ENCODE peak calls at places on chromosomes 13 and 19, in five cellular contexts. W is NCI-H1092 treated with DMSO at 0.1 percent for 48 hours, G is T1000, X is HCT116, B is astrocyte of the spinal cord. Y is an unnamed sample.
A peak's percentile ranks its signal among the peaks of the same experiment; 100 is the strongest.

GRCh38 chr19:7004313-7004931 is 16.8 kb downstream of the MBD3L2B start:
- DNase-seq in B (peak; percentile 36), X (peak; percentile 34), G (no peak), W (no peak), Y (no peak)

GRCh38 chr19:51398096-51398704 is 7.8 kb upstream of the C19orf84 start:
- DNase-seq in W (peak; percentile 9), B (no peak), G (no peak), X (no peak), Y (no peak)

GRCh38 chr13:80084086-80084676 is 256.7 kb downstream of the SPRY2 start:
- DNase-seq in X (no peak), G (no peak), W (peak; percentile 26), B (peak; percentile 95), Y (no peak)

GRCh38 chr13:21733475-21734311 is 62.8 kb downstream of the FGF9 start:
- DNase-seq in W (no peak), G (no peak), B (no peak), X (no peak), Y (no peak)

GRCh38 chr13:76677047-76677446 is 209.2 kb downstream of the KCTD12 start:
- DNase-seq in X (no peak), G (no peak), W (peak; percentile 15), B (peak; percentile 82), Y (no peak)

GRCh38 chr13:80524447-80525215 is 183.7 kb upstream of the SPRY2 start:
- DNase-seq in W (no peak), G (no peak), X (peak; percentile 15), B (peak; percentile 50), Y (no peak)

GRCh38 chr19:12217332-12217731 is 54.4 kb downstream of the ZNF136 start:
- DNase-seq in X (no peak), G (no peak), W (no peak), B (no peak), Y (no peak)

GRCh38 chr13:94710881-94711560 is 1.3 kb downstream of the SOX21 start:
- DNase-seq in G (no peak), W (peak; percentile 84), X (no peak), B (peak; percentile 11), Y (peak; percentile 50)

GRCh38 chr19:37909661-37910199 is 2.7 kb downstream of the SIPA1L3 start:
- DNase-seq in G (no peak), B (no peak), X (no peak), W (no peak), Y (no peak)

GRCh38 chr13:79393564-79394249 is 12.3 kb downstream of the RBM26 start:
- DNase-seq in X (no peak), W (no peak), G (no peak), B (no peak), Y (no peak)

GRCh38 chr19:35266904-35267817 is 1.6 kb upstream of the USF2 start:
- DNase-seq in X (no peak), B (no peak), G (peak; percentile 20), W (no peak), Y (no peak)

GRCh38 chr19:2503521-2504109 is 27.7 kb downstream of the GADD45B start:
- DNase-seq in B (peak; percentile 76), W (no peak), X (peak; percentile 88), G (no peak), Y (no peak)

GRCh38 chr19:50486823-50487515 is 10.3 kb upstream of the GARIN5A start:
- DNase-seq in W (no peak), X (peak; percentile 80), G (no peak), B (peak; percentile 39), Y (no peak)

GRCh38 chr13:113945857-113946408 is 27.9 kb downstream of the C13orf46 start:
- DNase-seq in W (no peak), B (no peak), X (no peak), G (no peak), Y (no peak)

GRCh38 chr19:51327066-51327985 is 14.6 kb downstream of the VSIG10L start:
- DNase-seq in G (no peak), B (no peak), W (no peak), X (no peak), Y (no peak)

GRCh38 chr19:55253842-55254624 is 4.8 kb downstream of the PPP6R1 start:
- DNase-seq in G (no peak), W (peak; percentile 11), X (no peak), B (no peak), Y (no peak)

GRCh38 chr13:37070145-37070695 is 10.7 kb upstream of the SUPT20H start:
- DNase-seq in X (no peak), W (no peak), B (no peak), G (no peak), Y (no peak)

GRCh38 chr19:5321851-5322681 is 18.5 kb downstream of the PTPRS start:
- DNase-seq in W (no peak), X (no peak), B (no peak), G (no peak), Y (no peak)

GRCh38 chr13:21673592-21674270 is 2.9 kb downstream of the FGF9 start:
- DNase-seq in B (no peak), X (no peak), G (no peak), W (peak; percentile 78), Y (no peak)

GRCh38 chr13:59666504-59666903 is 497.2 kb downstream of the DIAPH3 start:
- DNase-seq in X (no peak), W (no peak), G (no peak), B (peak; percentile 18), Y (no peak)

GRCh38 chr13:30881191-30881651 is 24.9 kb upstream of the MEDAG start:
- DNase-seq in X (no peak), W (no peak), B (no peak), G (no peak), Y (no peak)

GRCh38 chr13:23288995-23289394 is 108.2 kb downstream of the SGCG start:
- DNase-seq in X (no peak), G (no peak), W (no peak), B (no peak), Y (no peak)

GRCh38 chr13:95341441-95341840 is 40.2 kb upstream of the ABCC4 start:
- DNase-seq in B (no peak), W (no peak), G (no peak), X (no peak), Y (no peak)

GRCh38 chr13:48068036-48068435 is 26.9 kb downstream of the MED4 start:
- DNase-seq in B (no peak), G (no peak), X (no peak), W (no peak), Y (no peak)

GRCh38 chr19:19276851-19277250 is 3.8 kb upstream of the TM6SF2 start:
- DNase-seq in X (no peak), G (no peak), W (no peak), B (no peak), Y (no peak)

GRCh38 chr19:403221-404036 is 5.5 kb downstream of the C2CD4C start:
- DNase-seq in B (no peak), W (peak; percentile 66), X (no peak), G (no peak), Y (no peak)

GRCh38 chr19:7534531-7534980 is 961 bp upstream of the PNPLA6 start:
- DNase-seq in G (peak; percentile 21), B (peak; percentile 81), X (no peak), W (peak; percentile 38), Y (peak; percentile 67)

GRCh38 chr19:42693760-42694350 is 46.4 kb downstream of the PSG3 start:
- DNase-seq in B (peak; percentile 36), X (peak; percentile 41), W (peak; percentile 2), G (peak; percentile 9), Y (no peak)

GRCh38 chr13:23020246-23020843 is 160.4 kb upstream of the SGCG start:
- DNase-seq in W (peak; percentile 65), G (no peak), X (peak; percentile 61), B (peak; percentile 61), Y (peak; percentile 36)

GRCh38 chr13:30698023-30698422 is 37.3 kb upstream of the ALOX5AP start:
- DNase-seq in G (no peak), B (peak; percentile 90), W (no peak), X (no peak), Y (no peak)